ENCODE peak calls at places on chromosomes 12 and 14, in ten cellular contexts. L is A549; G is iris pigment epithelial cell; M is lung microvascular endothelial cell; H is COLO829; E is NCI-H2029; I is left cardiac atrium; F is activated T-helper 9 cell treated with anti-CD3 and anti-CD28 coated beads, Interleukin-2, amount 50 U/mL, for 16 hours; A is bronchial epithelial cell; R is AG10803. P is an unnamed sample.

GRCh38 chr12:20494803-20495202 is 126.5 kb downstream of the PDE3A start:
- DNase-seq in M (no peak), I (no peak), E (no peak), L (no peak), H (no peak), G (peak), F (no peak), R (no peak), A (no peak), P (no peak)

GRCh38 chr12:56922032-56922431 is 12.2 kb downstream of the SDR9C7 start:
- DNase-seq in M (no peak), L (no peak), H (no peak), E (no peak), A (no peak), F (no peak), R (no peak), I (no peak), G (no peak), P (no peak)

GRCh38 chr14:66745078-66745477 is 237.1 kb downstream of the GPHN start:
- DNase-seq in I (no peak), M (no peak), A (no peak), E (no peak), L (no peak), F (no peak), R (no peak), H (no peak), G (no peak), P (no peak)

GRCh38 chr14:60645191-60645590 is 4.1 kb downstream of the SIX1 start:
- DNase-seq in L (no peak), I (no peak), R (no peak), A (peak), E (no peak), M (no peak), H (no peak), F (no peak), G (no peak), P (no peak)

GRCh38 chr14:105492966-105493871 is 2.2 kb downstream of the TEDC1 start:
- DNase-seq in A (no peak), R (no peak), G (no peak), M (no peak), I (peak), L (no peak), E (no peak), H (no peak), F (no peak), P (no peak)

GRCh38 chr12:97560766-97561165 is 98.2 kb downstream of the RMST start:
- DNase-seq in L (no peak), M (no peak), R (no peak), E (no peak), I (no peak), H (no peak), A (no peak), F (no peak), G (no peak), P (no peak)

GRCh38 chr14:105279642-105280361 is 21.0 kb downstream of the BRF1 start:
- DNase-seq in E (no peak), M (no peak), R (no peak), I (no peak), H (no peak), L (no peak), A (no peak), F (no peak), G (no peak), P (no peak)

GRCh38 chr12:116665666-116666304 is 72.1 kb downstream of the SPRING1 start:
- DNase-seq in H (no peak), E (no peak), R (no peak), A (no peak), F (no peak), G (no peak), I (no peak), L (no peak), M (no peak), P (no peak)

GRCh38 chr14:32345311-32345771 is 16.2 kb downstream of the AKAP6 start:
- DNase-seq in F (no peak), A (peak), M (no peak), I (no peak), G (peak), E (no peak), H (no peak), L (no peak), R (no peak), P (no peak)

GRCh38 chr12:131896080-131896810 is 1.8 kb downstream of the ULK1 start:
- DNase-seq in L (peak), G (peak), R (peak), F (peak), M (peak), I (peak), H (peak), A (peak), E (peak), P (peak)

GRCh38 chr14:60965402-60965801 is 15.5 kb downstream of the TRMT5 start:
- DNase-seq in A (peak), R (peak), F (no peak), M (peak), I (no peak), G (peak), E (no peak), L (no peak), H (no peak), P (no peak)

GRCh38 chr14:77988966-77989365 is 181.2 kb upstream of the NRXN3 start:
- DNase-seq in G (peak), R (peak), E (no peak), M (no peak), L (no peak), H (no peak), F (no peak), I (peak), A (peak), P (no peak)

GRCh38 chr12:66692170-66692569 is 13.3 kb upstream of the GRIP1 start:
- DNase-seq in R (no peak), G (no peak), F (no peak), A (no peak), E (no peak), M (no peak), L (no peak), H (no peak), I (no peak), P (no peak)

GRCh38 chr12:108730337-108731104 is 797 bp downstream of the CORO1C start:
- DNase-seq in A (peak), L (peak), M (peak), E (peak), H (no peak), I (peak), G (peak), F (peak), R (peak), P (peak)

P was measured in cardiac muscle cell.